ENCODE peak calls at places on chromosomes 12 and 14, in six cellular contexts. O is non-pigmented ciliary epithelial cell, N is M059J, I is GM23248, T is fibroblast of the aortic adventitia, L is MCF 10A. J is an unnamed sample.
A peak's percentile ranks its signal among the peaks of the same experiment; 100 is the strongest.

GRCh38 chr12:52233462-52234141 is 559 bp downstream of the KRT7 start:
- DNase-seq in O (no peak), N (no peak), I (no peak), T (no peak), L (peak; percentile 32), J (no peak)

GRCh38 chr12:96051756-96052155 is 16.4 kb upstream of the LTA4H start:
- DNase-seq in O (no peak), N (no peak), I (no peak), T (no peak), L (no peak), J (no peak)

GRCh38 chr12:39365364-39366001 is 77.4 kb downstream of the KIF21A start:
- DNase-seq in O (no peak), N (no peak), I (peak; percentile 12), T (peak; percentile 39), L (no peak), J (no peak)

GRCh38 chr12:89453579-89453978 is 71.0 kb downstream of the GALNT4 start:
- DNase-seq in O (no peak), N (peak; percentile 65), I (peak; percentile 86), T (peak; percentile 78), L (peak; percentile 11), J (peak; percentile 50)

GRCh38 chr14:34356267-34356660 is 105.8 kb downstream of the SPTSSA start:
- DNase-seq in O (no peak), N (peak; percentile 73), I (peak; percentile 28), T (peak; percentile 42), L (peak; percentile 86), J (peak; percentile 93)

GRCh38 chr12:51442324-51442723 is 17.7 kb downstream of the SLC4A8 start:
- DNase-seq in O (no peak), N (no peak), I (peak; percentile 84), T (peak; percentile 2), L (no peak), J (no peak)

GRCh38 chr12:120775862-120776552 is 50.4 kb downstream of the ACADS start:
- DNase-seq in O (no peak), N (no peak), I (no peak), T (peak; percentile 16), L (no peak), J (no peak)

GRCh38 chr12:125773033-125773432 is 707.8 kb downstream of the AACS start:
- DNase-seq in O (no peak), N (peak; percentile 1), I (peak; percentile 2), T (no peak), L (peak; percentile 63), J (peak; percentile 14)

GRCh38 chr12:131346578-131347344 is 364.1 kb upstream of the SFSWAP start:
- DNase-seq in O (no peak), N (no peak), I (no peak), T (no peak), L (no peak), J (no peak)

GRCh38 chr14:36233217-36233616 is 56.7 kb upstream of the PTCSC3 start:
- DNase-seq in O (no peak), N (no peak), I (no peak), T (no peak), L (no peak), J (no peak)

GRCh38 chr14:65255029-65255545 is 152.8 kb upstream of the MAX start:
- DNase-seq in O (no peak), N (peak; percentile 94), I (peak; percentile 85), T (peak; percentile 75), L (peak; percentile 92), J (peak; percentile 89)

GRCh38 chr14:51386983-51387730 is 147.1 kb downstream of the TMX1 start:
- DNase-seq in O (no peak), N (peak; percentile 13), I (peak; percentile 49), T (no peak), L (peak; percentile 50), J (no peak)

GRCh38 chr14:59428581-59429012 is 36.6 kb downstream of the GPR135 start:
- DNase-seq in O (peak; percentile 66), N (no peak), I (peak; percentile 75), T (peak; percentile 82), L (no peak), J (no peak)

GRCh38 chr12:622420-622819 is 40.8 kb downstream of the NINJ2 start:
- DNase-seq in O (no peak), N (no peak), I (peak; percentile 42), T (no peak), L (no peak), J (no peak)

GRCh38 chr12:6963016-6963731 is 7.3 kb downstream of the PHB2 start:
- DNase-seq in O (no peak), N (no peak), I (no peak), T (no peak), L (peak; percentile 89), J (no peak)

GRCh38 chr12:27807063-27807703 is 27.1 kb upstream of the MANSC4 start:
- DNase-seq in O (no peak), N (no peak), I (no peak), T (no peak), L (no peak), J (no peak)

GRCh38 chr12:49336645-49337584 is at the start of gene C1QL4:
- DNase-seq in O (no peak), N (peak; percentile 62), I (peak; percentile 86), T (peak; percentile 56), L (peak; percentile 70), J (peak; percentile 65)

GRCh38 chr12:42326466-42327226 is 679 bp downstream of the PPHLN1 start:
- DNase-seq in O (no peak), N (peak; percentile 53), I (peak; percentile 73), T (peak; percentile 43), L (peak; percentile 28), J (peak; percentile 49)

GRCh38 chr14:90796319-90796718 is 19.9 kb downstream of the TTC7B start:
- DNase-seq in O (no peak), N (no peak), I (no peak), T (no peak), L (no peak), J (no peak)

GRCh38 chr14:25308244-25308643 is 258.3 kb upstream of the STXBP6 start:
- DNase-seq in O (no peak), N (no peak), I (peak; percentile 0), T (no peak), L (no peak), J (no peak)

GRCh38 chr12:122421815-122422737 is at the start of gene CLIP1:
- DNase-seq in O (no peak), N (peak; percentile 83), I (peak; percentile 88), T (peak; percentile 64), L (peak; percentile 68), J (peak; percentile 66)

GRCh38 chr12:15644700-15645099 is 144.5 kb downstream of the EPS8 start:
- DNase-seq in O (no peak), N (peak; percentile 70), I (peak; percentile 49), T (peak; percentile 25), L (no peak), J (no peak)

GRCh38 chr12:89038831-89039509 is 313.3 kb downstream of the DUSP6 start:
- DNase-seq in O (no peak), N (no peak), I (no peak), T (no peak), L (no peak), J (no peak)

GRCh38 chr14:27175489-27175888 is 577.7 kb upstream of the NOVA1 start:
- DNase-seq in O (no peak), N (no peak), I (no peak), T (no peak), L (no peak), J (no peak)

GRCh38 chr12:108260039-108260438 is 79.1 kb downstream of the CMKLR1 start:
- DNase-seq in O (no peak), N (no peak), I (no peak), T (no peak), L (no peak), J (no peak)